ENCODE peak calls at places on chromosomes 16 and 17, in six cellular contexts. J is GM12878, H is SK-N-SH, P is HCT116, S is H1, W is K562. R is an unnamed sample.

GRCh38 chr16:2709588-2709984 is 10.4 kb downstream of the PRSS27 start:
- DNase-seq in W (no peak), J (no peak), P (no peak), S (no peak), H (no peak), R (no peak)

GRCh38 chr17:81003711-81004335 is 12.2 kb downstream of the CHMP6 start:
- DNase-seq in H (peak; percentile 80), S (no peak), W (peak; percentile 87), P (no peak), J (no peak), R (no peak)

GRCh38 chr17:29930399-29931010 is 477 bp upstream of the SSH2 start:
- DNase-seq in P (no peak), H (no peak), W (no peak), S (peak; percentile 49), J (no peak), R (no peak)

GRCh38 chr16:14501331-14502255 is 128.5 kb downstream of the PARN start:
- DNase-seq in W (peak; percentile 71), J (peak; percentile 50), P (peak; percentile 67), H (peak; percentile 42), S (peak; percentile 59), R (peak; percentile 82)

GRCh38 chr17:22273308-22273707 is 581.0 kb downstream of the KCNJ18 start:
- DNase-seq in H (no peak), W (no peak), S (no peak), P (no peak), J (no peak), R (no peak)

GRCh38 chr16:1029259-1029545 is 43.3 kb upstream of the SSTR5 start:
- DNase-seq in W (no peak), J (no peak), H (no peak), S (no peak), P (no peak), R (no peak)

GRCh38 chr17:34414338-34414737 is 51.3 kb upstream of the CCL1 start:
- DNase-seq in J (no peak), P (no peak), S (no peak), H (no peak), W (no peak), R (no peak)

GRCh38 chr17:37147301-37147812 is 198.6 kb downstream of the AATF start:
- DNase-seq in W (no peak), S (no peak), H (no peak), P (no peak), J (peak; percentile 27), R (peak; percentile 5)

GRCh38 chr17:77666881-77667395 is 291.6 kb upstream of the TNRC6C start:
- DNase-seq in H (no peak), S (no peak), W (no peak), P (no peak), J (no peak), R (no peak)

GRCh38 chr16:59259074-59259963 is 525.2 kb upstream of the GOT2 start:
- DNase-seq in J (no peak), W (no peak), H (no peak), P (no peak), S (no peak), R (no peak)

GRCh38 chr17:6241381-6241780 is 171.2 kb downstream of the WSCD1 start:
- DNase-seq in H (no peak), W (no peak), J (no peak), P (no peak), S (no peak), R (no peak)

GRCh38 chr17:77184474-77184873 is 43.7 kb downstream of the SEC14L1 start:
- DNase-seq in S (no peak), P (no peak), W (no peak), H (peak; percentile 54), J (no peak), R (no peak)

GRCh38 chr16:85718682-85719081 is 29.9 kb upstream of the GINS2 start:
- DNase-seq in W (peak; percentile 68), P (no peak), S (peak; percentile 82), H (no peak), J (no peak), R (peak; percentile 89)

GRCh38 chr17:5225668-5226457 is 8.8 kb downstream of the SCIMP start:
- DNase-seq in S (no peak), J (peak; percentile 94), P (no peak), H (no peak), W (no peak), R (no peak)

GRCh38 chr16:53219795-53220194 is 165.0 kb downstream of the CHD9 start:
- DNase-seq in P (no peak), W (no peak), S (no peak), J (no peak), H (no peak), R (no peak)

GRCh38 chr17:31116167-31116566 is 21.4 kb downstream of the NF1 start:
- DNase-seq in J (no peak), S (no peak), W (no peak), H (no peak), P (no peak), R (no peak)

GRCh38 chr17:794876-795275 is 12.7 kb downstream of the MRM3 start:
- DNase-seq in J (no peak), P (peak; percentile 47), W (peak; percentile 58), S (peak; percentile 83), H (peak; percentile 90), R (peak; percentile 68)

GRCh38 chr16:28038401-28038800 is 25.1 kb downstream of the GSG1L start:
- DNase-seq in S (no peak), H (no peak), P (no peak), J (no peak), W (peak; percentile 26), R (no peak)

GRCh38 chr17:3712811-3713463 is 10.8 kb upstream of the HASPIN start:
- DNase-seq in J (peak; percentile 37), S (no peak), H (no peak), P (no peak), W (no peak), R (no peak)

GRCh38 chr17:49497147-49498036 is 2.3 kb downstream of the NGFR start:
- DNase-seq in P (no peak), H (peak; percentile 84), W (no peak), J (no peak), S (peak; percentile 81), R (peak; percentile 24)

GRCh38 chr17:49907279-49907678 is 59.4 kb upstream of the TAC4 start:
- DNase-seq in H (no peak), W (no peak), J (no peak), P (no peak), S (no peak), R (no peak)

GRCh38 chr17:36682804-36683203 is 81.4 kb downstream of the MRM1 start:
- DNase-seq in J (no peak), W (peak; percentile 27), H (no peak), S (no peak), P (no peak), R (no peak)

DNA sequence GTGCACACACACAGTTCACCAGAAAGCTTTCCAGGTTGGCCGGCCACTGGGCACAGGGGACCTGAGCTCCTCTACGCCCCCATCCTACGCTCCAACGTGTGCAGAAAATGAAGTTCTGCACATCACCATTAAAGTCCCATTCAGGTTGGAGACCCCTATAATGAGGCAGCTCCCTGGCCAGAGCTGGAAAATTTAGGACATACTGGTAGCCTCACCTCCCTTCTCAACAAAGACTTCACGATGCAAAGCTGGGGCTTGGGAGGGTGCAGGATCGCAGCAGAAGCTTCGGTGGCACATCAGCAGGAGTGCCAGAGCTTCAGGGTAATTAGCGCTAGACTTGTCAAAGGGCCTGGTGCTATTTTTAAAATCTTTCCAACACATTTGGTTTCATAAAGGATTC is 15.4 kb upstream of the CALB2 start:
- DNase-seq in W (no peak), S (no peak), H (no peak), P (no peak), J (no peak), R (no peak)
- TF ChIP-seq JUND in W (no peak), S (no peak), H (no peak), P (no peak), J (no peak), R (no peak)

GRCh38 chr17:20092973-20093626 is 83.9 kb downstream of the SPECC1 start:
- DNase-seq in W (no peak), J (no peak), H (no peak), P (no peak), S (no peak), R (no peak)

GRCh38 chr17:20097362-20097761 is 88.2 kb downstream of the SPECC1 start:
- DNase-seq in W (no peak), S (no peak), J (no peak), H (no peak), P (no peak), R (no peak)

GRCh38 chr17:20096430-20096829 is 87.3 kb downstream of the SPECC1 start:
- DNase-seq in P (no peak), W (no peak), H (no peak), J (no peak), S (peak; percentile 32), R (no peak)

GRCh38 chr17:20094777-20095176 is 85.6 kb downstream of the SPECC1 start:
- DNase-seq in J (no peak), H (no peak), S (no peak), W (no peak), P (no peak), R (no peak)

GRCh38 chr17:20095366-20096080 is 86.4 kb downstream of the SPECC1 start:
- DNase-seq in H (peak; percentile 80), W (no peak), J (no peak), S (no peak), P (peak; percentile 22), R (peak; percentile 56)
- TF ChIP-seq JUND in H (no peak), W (no peak), J (no peak), S (no peak), P (no peak), R (no peak)

GRCh38 chr16:57624806-57625500 is 3.5 kb upstream of the ADGRG1 start:
- DNase-seq in J (no peak), H (no peak), W (no peak), P (no peak), S (no peak), R (no peak)

GRCh38 chr16:57623251-57624043 is 5.0 kb upstream of the ADGRG1 start:
- DNase-seq in S (peak; percentile 64), H (no peak), W (peak; percentile 77), P (peak; percentile 55), J (no peak), R (no peak)

GRCh38 chr16:57626420-57627170 is 1.8 kb upstream of the ADGRG1 start:
- DNase-seq in S (no peak), H (no peak), P (no peak), J (no peak), W (no peak), R (no peak)

GRCh38 chr16:57622361-57623250 is 5.8 kb upstream of the ADGRG1 start:
- DNase-seq in W (no peak), J (no peak), S (no peak), P (no peak), H (no peak), R (no peak)

DNA sequence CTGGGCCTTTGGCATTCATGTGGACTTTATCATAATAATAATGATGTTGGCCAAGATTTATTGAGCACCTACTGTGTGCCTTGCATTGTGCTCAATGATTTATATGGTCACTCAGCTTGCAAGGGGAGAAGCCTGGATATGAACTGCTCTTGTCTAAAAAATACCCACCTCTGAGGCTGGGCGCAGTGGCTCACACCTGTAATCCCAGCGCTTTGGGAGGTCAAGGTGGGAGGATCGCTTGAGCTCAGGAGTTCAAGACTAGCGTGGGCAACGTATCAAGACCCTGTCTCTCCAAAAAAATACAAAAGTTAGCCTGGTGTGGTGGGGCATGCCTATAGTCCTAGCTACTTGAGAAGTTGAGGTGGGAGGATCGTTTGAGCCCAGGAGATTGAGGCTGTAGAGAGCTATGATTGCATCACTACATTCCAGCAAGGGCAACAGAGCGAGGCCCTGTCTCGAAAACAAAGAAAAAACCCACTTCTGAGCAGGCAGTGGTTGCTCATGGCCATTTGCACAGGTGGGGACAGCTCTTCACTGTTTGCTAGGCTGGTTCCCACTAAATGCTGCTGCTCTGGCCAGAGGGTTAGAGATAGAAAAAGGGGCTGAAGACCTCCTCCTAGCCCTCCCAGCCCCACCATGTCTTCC is 4.3 kb upstream of the ADGRG1 start:
- DNase-seq in S (no peak), H (no peak), P (no peak), J (no peak), W (no peak), R (no peak)
- TF ChIP-seq JUND in S (no peak), H (no peak), P (no peak), J (no peak), W (no peak), R (no peak)

GRCh38 chr17:58504826-58505351 is 9.5 kb downstream of the MTMR4 start:
- DNase-seq in P (no peak), J (peak; percentile 68), S (no peak), W (no peak), H (no peak), R (no peak)
- TF ChIP-seq JUND in P (no peak), J (no peak), S (no peak), W (no peak), H (no peak), R (no peak)